ENCODE peak calls at places on chromosomes 6 and 20, in six cellular contexts. W, B, O, E, M and V are unnamed samples.
A peak's percentile ranks its signal among the peaks of the same experiment; 100 is the strongest.

GRCh38 chr20:38970302-38970701 is 8.2 kb downstream of the DHX35 start:
- DNase-seq in M (peak; percentile 87), W (no peak), B (peak; percentile 13), E (no peak), O (no peak), V (no peak)

GRCh38 chr6:5282191-5282623 is 20.9 kb downstream of the FARS2 start:
- DNase-seq in W (no peak), M (no peak), O (no peak), E (no peak), B (no peak), V (no peak)

GRCh38 chr6:86355271-86355670 is 582.1 kb upstream of the HTR1E start:
- DNase-seq in O (no peak), M (no peak), W (no peak), E (no peak), B (no peak), V (no peak)

GRCh38 chr6:38432479-38432878 is 207.2 kb downstream of the BTBD9 start:
- DNase-seq in M (peak; percentile 49), E (no peak), O (no peak), W (no peak), B (no peak), V (no peak)

GRCh38 chr6:134128146-134128545 is 75.7 kb upstream of the SLC2A12 start:
- DNase-seq in W (no peak), B (no peak), E (no peak), O (peak; percentile 19), M (no peak), V (no peak)

GRCh38 chr6:150297327-150298028 is 71.3 kb upstream of the IYD start:
- DNase-seq in O (peak; percentile 35), E (no peak), W (no peak), B (peak; percentile 13), M (peak; percentile 90), V (no peak)

GRCh38 chr20:19907326-19908056 is 109.7 kb upstream of the NAA20 start:
- DNase-seq in E (no peak), W (no peak), B (no peak), O (no peak), M (no peak), V (no peak)

GRCh38 chr20:48631114-48632016 is 196.4 kb downstream of the PREX1 start:
- DNase-seq in M (peak; percentile 63), E (no peak), B (no peak), W (no peak), O (no peak), V (no peak)

GRCh38 chr6:164252952-164253351 is 838.4 kb downstream of the QKI start:
- DNase-seq in O (no peak), W (peak; percentile 26), B (no peak), E (no peak), M (peak; percentile 3), V (no peak)

GRCh38 chr20:22499475-22500174 is 84.7 kb downstream of the FOXA2 start:
- DNase-seq in M (no peak), W (no peak), B (no peak), E (no peak), O (peak; percentile 51), V (no peak)

GRCh38 chr6:83884523-83884922 is 25.0 kb downstream of the CYB5R4 start:
- DNase-seq in M (peak; percentile 45), W (no peak), O (no peak), E (no peak), B (peak; percentile 41), V (peak; percentile 45)

GRCh38 chr20:63125893-63126601 is 89.9 kb downstream of the YTHDF1 start:
- DNase-seq in W (no peak), B (no peak), O (no peak), M (no peak), E (no peak), V (no peak)

GRCh38 chr6:84733889-84734288 is 30.5 kb downstream of the TBX18 start:
- DNase-seq in B (no peak), W (no peak), M (no peak), E (no peak), O (no peak), V (no peak)

GRCh38 chr6:34867484-34867883 is 20.4 kb downstream of the TAF11 start:
- DNase-seq in B (peak; percentile 7), E (no peak), M (no peak), W (no peak), O (no peak), V (no peak)
- TF ChIP-seq CTCF in B (no peak), E (no peak), M (peak; percentile 16), W (no peak), O (no peak), V (no peak)

GRCh38 chr6:73314577-73315492 is 39.2 kb downstream of the DPPA5 start:
- DNase-seq in B (no peak), W (no peak), M (peak; percentile 10), E (no peak), O (no peak), V (no peak)

GRCh38 chr6:73308712-73309533 is 45.2 kb downstream of the DPPA5 start:
- DNase-seq in E (no peak), B (peak; percentile 35), M (peak; percentile 27), O (peak; percentile 13), W (peak; percentile 11), V (no peak)

GRCh38 chr6:73309534-73309783 is 44.6 kb downstream of the DPPA5 start:
- DNase-seq in W (no peak), O (no peak), E (no peak), M (no peak), B (no peak), V (no peak)

GRCh38 chr6:73309784-73310502 is 44.1 kb downstream of the DPPA5 start:
- DNase-seq in O (peak; percentile 52), W (peak; percentile 63), E (peak; percentile 23), M (peak; percentile 71), B (peak; percentile 67), V (peak; percentile 91)
- TF ChIP-seq CTCF in O (no peak), W (no peak), E (peak; percentile 69), M (peak; percentile 62), B (peak; percentile 69), V (peak; percentile 83)

DNA sequence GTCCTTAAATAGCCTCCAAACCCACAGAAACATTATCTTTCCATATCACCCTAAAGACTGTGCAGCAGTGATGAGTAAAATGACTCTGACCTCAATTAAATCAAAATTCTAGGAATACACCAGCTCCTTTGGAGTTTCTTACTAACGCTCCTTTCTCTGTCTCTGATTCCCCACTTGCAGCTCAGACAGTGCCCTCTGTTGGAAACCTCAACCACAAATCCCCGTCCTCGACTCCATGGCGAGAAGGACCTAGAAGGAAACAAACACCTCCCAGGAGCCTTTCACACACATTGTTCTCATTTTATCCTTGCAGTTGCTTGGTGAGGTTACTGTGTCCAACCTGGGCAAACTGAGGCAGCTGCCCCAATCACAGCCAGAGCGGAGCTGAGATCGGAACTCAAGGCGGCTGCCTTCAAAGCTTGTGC is 17.7 kb upstream of the PARD6B start:
- DNase-seq in E (no peak), B (peak; percentile 56), M (peak; percentile 52), W (peak; percentile 22), O (no peak), V (no peak)
- TF ChIP-seq CTCF in E (peak; percentile 35), B (peak; percentile 40), M (peak; percentile 75), W (no peak), O (no peak), V (no peak)

DNA sequence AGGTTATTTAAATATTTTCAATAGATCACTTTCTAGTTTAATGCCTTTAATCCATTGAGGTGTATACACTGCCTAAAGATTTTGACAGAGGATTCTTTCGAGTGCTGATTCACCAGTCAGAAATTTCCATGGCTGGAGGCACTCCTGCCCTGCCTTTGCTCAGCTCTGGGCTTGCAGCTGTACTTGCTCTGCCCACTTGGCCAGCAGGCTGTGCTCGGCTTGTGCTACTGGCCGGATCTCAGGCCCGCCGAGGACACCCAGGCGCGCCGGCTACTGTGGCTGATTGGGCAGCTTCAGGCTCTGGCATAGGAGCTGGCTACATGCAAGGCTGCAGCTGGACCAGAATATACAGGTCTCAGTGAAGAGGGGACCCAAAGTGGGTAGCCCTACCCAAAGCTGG is 675.1 kb upstream of the MMS22L start:
- DNase-seq in O (no peak), M (peak; percentile 66), B (peak; percentile 0), E (no peak), W (no peak), V (no peak)
- TF ChIP-seq CTCF in O (no peak), M (no peak), B (no peak), E (no peak), W (no peak), V (no peak)